ENCODE peak calls at places on chromosomes 16 and 17, in eight cellular contexts. B is psoas muscle, Q is breast epithelium, I is heart left ventricle, F is A549, W is RWPE2, M is AG04450, X is tibial artery. R is an unnamed sample.

GRCh38 chr17:2050871-2051387 is 4.0 kb upstream of the HIC1 start:
- DNase-seq in I (peak), M (no peak), W (no peak), X (no peak), Q (no peak), F (peak), B (peak), R (peak)

GRCh38 chr17:82053556-82054263 is 2.0 kb downstream of the GPS1 start:
- DNase-seq in F (no peak), M (no peak), W (no peak), Q (no peak), X (no peak), I (peak), B (peak), R (peak)

GRCh38 chr16:28324887-28325279 is 32.6 kb downstream of the SBK1 start:
- DNase-seq in W (no peak), B (no peak), Q (no peak), M (no peak), F (no peak), I (no peak), X (peak), R (no peak)

GRCh38 chr17:5854871-5855554 is 215.2 kb upstream of the WSCD1 start:
- DNase-seq in F (no peak), B (no peak), X (no peak), I (no peak), M (no peak), Q (no peak), W (no peak), R (no peak)

GRCh38 chr16:52528393-52529080 is 18.4 kb downstream of the TOX3 start:
- DNase-seq in B (no peak), I (no peak), X (no peak), W (no peak), M (no peak), F (no peak), Q (no peak), R (no peak)

GRCh38 chr16:72836985-72837384 is 210.9 kb downstream of the ZFHX3 start:
- DNase-seq in W (no peak), X (no peak), B (no peak), F (peak), Q (no peak), M (no peak), I (no peak), R (no peak)

GRCh38 chr17:46088595-46088994 is 89.5 kb downstream of the STH start:
- DNase-seq in Q (no peak), I (no peak), B (no peak), M (no peak), X (no peak), W (no peak), F (no peak), R (no peak)

GRCh38 chr17:6936370-6937028 is 59.4 kb upstream of the ALOX12 start:
- DNase-seq in B (no peak), W (no peak), Q (no peak), I (no peak), F (no peak), M (no peak), X (no peak), R (peak)

GRCh38 chr17:73820686-73821448 is 176.6 kb upstream of the SDK2 start:
- DNase-seq in Q (no peak), W (peak), I (no peak), B (no peak), M (no peak), X (no peak), F (no peak), R (no peak)

GRCh38 chr17:80786470-80786869 is 205.2 kb upstream of the CHMP6 start:
- DNase-seq in I (no peak), Q (peak), W (no peak), F (no peak), B (peak), M (no peak), X (peak), R (no peak)

GRCh38 chr16:10965440-10966039 is 21.2 kb downstream of the CLEC16A start:
- DNase-seq in W (no peak), M (no peak), F (no peak), Q (no peak), B (no peak), I (no peak), X (no peak), R (no peak)

GRCh38 chr17:64615025-64615677 is 47.0 kb downstream of the SMURF2 start:
- DNase-seq in X (no peak), M (peak), B (no peak), W (no peak), F (no peak), Q (no peak), I (no peak), R (no peak)

GRCh38 chr16:15913046-15913698 is 24.8 kb upstream of the CEP20 start:
- DNase-seq in Q (no peak), W (no peak), M (no peak), B (no peak), X (no peak), F (no peak), I (no peak), R (no peak)

GRCh38 chr17:17235212-17236174 is 1.5 kb downstream of the FLCN start:
- DNase-seq in X (no peak), F (no peak), I (no peak), B (peak), Q (no peak), W (no peak), M (no peak), R (no peak)

GRCh38 chr16:84390131-84390785 is 21.9 kb downstream of the ATP2C2 start:
- DNase-seq in M (no peak), W (no peak), I (no peak), F (peak), B (no peak), Q (no peak), X (peak), R (no peak)

GRCh38 chr17:20172378-20172775 is 163.2 kb downstream of the SPECC1 start:
- DNase-seq in M (no peak), W (no peak), I (no peak), B (no peak), F (no peak), X (no peak), Q (no peak), R (no peak)
- H3K27ac ChIP-seq in M (peak), W (peak), I (no peak), B (no peak), F (no peak), X (peak), Q (no peak), R (no peak)

GRCh38 chr16:89567656-89568594 is 7.4 kb downstream of the RPL13 start:
- DNase-seq in I (no peak), M (no peak), F (no peak), Q (no peak), W (peak), B (no peak), X (no peak), R (no peak)

GRCh38 chr16:89563639-89564392 is 3.3 kb downstream of the RPL13 start:
- DNase-seq in Q (no peak), B (no peak), I (no peak), M (no peak), X (no peak), F (no peak), W (no peak), R (no peak)

GRCh38 chr16:89565256-89565505 is 4.7 kb downstream of the RPL13 start:
- DNase-seq in I (no peak), B (no peak), M (no peak), W (peak), F (peak), Q (no peak), X (no peak), R (no peak)

GRCh38 chr16:89564476-89565255 is 4.2 kb downstream of the RPL13 start:
- DNase-seq in X (no peak), M (no peak), I (no peak), B (no peak), Q (no peak), F (no peak), W (no peak), R (no peak)

DNA sequence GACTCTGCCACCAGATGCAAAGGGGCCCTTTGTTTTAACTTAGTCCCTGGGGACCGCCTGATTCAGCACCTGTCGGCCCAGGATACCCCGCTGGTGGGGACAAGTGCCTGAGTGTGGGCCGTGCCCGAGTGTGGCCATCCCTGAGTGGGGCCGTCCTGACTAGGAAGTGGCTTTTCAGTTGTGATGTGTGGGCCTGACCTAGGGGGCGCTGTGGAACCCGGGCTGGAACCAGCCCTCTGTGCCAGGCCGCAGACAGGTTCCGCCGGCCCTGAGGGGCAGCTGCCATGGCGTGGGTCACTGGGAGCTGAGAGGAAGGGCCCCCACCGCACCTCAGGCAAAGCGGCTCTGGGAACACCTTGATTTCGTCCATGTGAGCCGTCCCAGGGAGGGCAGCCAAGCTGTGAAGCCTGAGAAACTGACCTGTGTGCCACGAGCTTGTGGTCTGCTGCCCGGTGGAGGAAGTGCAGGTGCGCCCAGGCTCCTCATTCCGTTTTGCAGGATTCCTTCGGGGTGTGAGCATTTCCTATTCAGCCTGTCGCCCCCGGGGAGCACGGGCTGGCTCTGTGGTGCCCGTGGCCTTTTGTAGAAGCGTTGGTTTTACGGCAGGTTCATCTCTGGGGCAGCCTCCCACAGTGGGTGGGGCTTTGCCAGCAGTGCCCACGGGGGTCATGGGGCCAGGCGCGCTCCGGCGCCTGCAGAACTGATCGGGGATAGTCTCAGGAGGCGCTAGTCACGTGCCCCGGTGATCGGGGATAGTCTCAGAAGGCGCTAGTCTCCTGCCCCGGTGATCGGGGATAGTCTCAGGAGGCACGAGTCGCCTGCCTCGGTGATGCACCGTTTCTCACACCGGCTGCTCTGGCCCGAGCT is 5.3 kb downstream of the RPL13 start:
- DNase-seq in B (peak), I (peak), X (no peak), F (peak), W (peak), M (no peak), Q (peak), R (peak)
- H3K4me3 ChIP-seq in B (peak), I (no peak), X (peak), F (peak), W (no peak), M (peak), Q (peak), R (no peak)

DNA sequence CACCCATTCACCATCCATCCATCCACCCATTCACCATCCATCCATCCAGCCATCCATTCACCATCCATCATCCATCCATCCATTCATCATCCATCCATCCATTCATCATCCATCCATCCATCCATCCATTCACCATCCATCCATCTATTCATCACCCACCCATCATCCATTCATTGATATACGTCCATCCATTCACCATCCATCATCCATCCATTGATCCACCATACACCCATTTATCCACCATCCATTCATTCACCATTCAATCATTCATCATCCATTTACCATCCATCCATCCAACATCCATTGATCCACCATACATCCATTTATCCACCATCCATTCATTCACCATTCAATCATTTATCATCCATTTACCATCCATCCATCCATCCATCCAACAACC is 111.7 kb downstream of the ABCC12 start:
- DNase-seq in X (no peak), F (no peak), I (no peak), Q (no peak), B (no peak), M (no peak), W (no peak), R (no peak)
- TF ChIP-seq CTCF in X (no peak), F (no peak), I (no peak), Q (no peak), B (no peak), M (no peak), W (no peak), R (no peak)

GRCh38 chr16:4654387-4654901 is 29.8 kb downstream of the MGRN1 start:
- DNase-seq in M (no peak), W (no peak), I (no peak), X (no peak), Q (no peak), F (no peak), B (no peak), R (no peak)

GRCh38 chr16:4656221-4656620 is 31.6 kb downstream of the MGRN1 start:
- DNase-seq in M (no peak), B (no peak), X (no peak), Q (no peak), I (no peak), W (no peak), F (no peak), R (no peak)

GRCh38 chr16:4653981-4654380 is 29.4 kb downstream of the MGRN1 start:
- DNase-seq in F (peak), B (no peak), Q (peak), I (no peak), X (no peak), W (no peak), M (no peak), R (no peak)

GRCh38 chr16:4655801-4656200 is 31.2 kb downstream of the MGRN1 start:
- DNase-seq in B (no peak), F (no peak), Q (no peak), W (no peak), X (no peak), M (no peak), I (no peak), R (no peak)

DNA sequence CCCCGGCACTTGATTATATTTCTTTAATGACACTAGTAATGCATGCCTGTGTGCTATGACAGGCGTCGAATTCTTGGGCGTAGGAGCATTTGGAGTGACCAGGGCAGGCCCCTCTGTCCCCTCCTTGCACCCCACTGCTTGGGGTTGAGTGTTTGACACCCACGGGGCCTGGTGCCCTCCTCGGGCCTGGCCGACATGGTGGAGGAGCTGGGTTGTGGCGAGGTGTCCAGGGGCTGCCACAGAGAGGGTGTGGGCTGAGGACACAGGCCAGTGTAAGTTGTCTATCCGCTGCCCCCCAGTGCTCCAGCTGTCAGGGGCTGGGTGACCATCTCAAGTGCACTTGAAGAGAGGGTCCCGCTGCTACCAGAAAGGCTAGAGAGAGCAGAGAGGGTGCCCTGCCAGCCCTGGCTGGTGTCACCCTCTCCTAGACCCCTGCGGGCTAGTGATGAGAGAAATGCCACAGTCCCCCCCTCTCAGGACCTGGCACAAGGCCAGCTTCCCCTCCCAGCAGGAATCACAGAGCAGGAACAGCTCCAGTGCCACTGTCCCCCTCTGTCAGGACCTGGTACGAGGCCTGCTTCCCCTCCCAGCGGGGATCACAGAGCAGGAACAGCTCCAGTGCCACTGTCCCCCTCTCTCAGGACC is 30.4 kb downstream of the MGRN1 start:
- DNase-seq in Q (no peak), W (no peak), X (no peak), B (no peak), I (no peak), F (no peak), M (no peak), R (no peak)
- H3K27ac ChIP-seq in Q (no peak), W (no peak), X (no peak), B (no peak), I (no peak), F (peak), M (no peak), R (no peak)

DNA sequence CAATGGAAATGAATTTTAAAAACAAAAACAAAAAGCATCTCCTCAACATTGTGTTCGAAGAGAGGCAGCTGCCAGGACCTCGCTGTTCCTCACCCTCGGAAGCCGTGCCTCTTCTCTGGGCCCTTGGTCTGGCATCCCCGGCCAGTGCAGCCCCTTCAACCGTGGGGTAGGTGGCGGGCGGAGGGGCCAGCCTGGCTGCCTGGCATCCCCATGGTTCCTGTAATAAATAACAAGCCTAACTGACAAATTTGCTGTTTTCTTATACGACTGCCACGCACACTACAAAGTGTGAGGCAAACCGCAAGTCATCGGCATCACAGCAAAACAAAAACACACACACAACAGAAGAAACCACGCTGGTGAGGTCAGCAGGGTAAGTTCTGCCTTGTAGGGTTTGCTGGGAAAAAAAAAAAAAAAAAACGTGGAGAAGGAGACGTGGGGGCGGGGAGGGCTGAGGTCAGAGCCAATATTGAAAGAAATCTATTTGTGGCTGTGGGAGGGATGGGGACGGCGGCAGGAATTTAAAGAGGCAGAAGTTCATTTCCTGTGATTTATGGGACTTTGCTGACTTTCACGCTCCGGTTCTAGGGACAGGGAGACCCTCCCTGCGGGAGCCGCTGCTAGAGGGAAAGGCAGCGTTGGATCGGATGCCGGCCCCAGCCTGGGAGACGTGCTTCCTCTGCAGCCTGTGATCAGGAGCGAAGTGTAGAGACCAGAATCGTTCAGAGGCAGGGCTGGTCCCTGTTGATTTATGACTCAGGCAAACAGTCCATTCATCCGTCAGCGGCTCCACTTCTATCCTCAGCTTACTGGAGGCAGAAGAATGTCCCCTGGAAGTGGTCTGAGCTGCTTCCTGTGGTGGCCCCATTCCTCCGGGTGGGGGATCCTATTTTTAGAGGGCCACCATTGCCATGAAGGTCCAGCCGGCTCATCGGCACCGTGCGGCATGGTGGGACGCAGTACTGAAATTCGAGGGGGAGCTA is 162.8 kb downstream of the FOXL1 start:
- DNase-seq in W (no peak), M (no peak), I (peak), F (peak), B (peak), X (peak), Q (no peak), R (peak)
- H3K4me3 ChIP-seq in W (peak), M (peak), I (no peak), F (peak), B (peak), X (peak), Q (peak), R (no peak)

GRCh38 chr17:71467719-71468118 is 653.1 kb upstream of the SOX9 start:
- DNase-seq in Q (no peak), I (no peak), X (no peak), B (no peak), W (no peak), F (no peak), M (no peak), R (no peak)
- TF ChIP-seq CTCF in Q (no peak), I (no peak), X (no peak), B (no peak), W (no peak), F (no peak), M (no peak), R (no peak)

R was measured in adrenal gland.